ENCODE peak calls at places on chromosomes 11 and 22, in six cellular contexts. P is endothelial cell of umbilical vein, M is GM12878, Q is HepG2, N is K562, L is A549. D is an unnamed sample.
A peak's percentile ranks its signal among the peaks of the same experiment; 100 is the strongest.

GRCh38 chr11:10275714-10276113 is 18.3 kb downstream of the SBF2 start:
- DNase-seq in P (no peak), M (no peak), Q (no peak), N (no peak), L (no peak), D (no peak)

GRCh38 chr11:111938687-111939160 is 1.6 kb downstream of the DIXDC1 start:
- DNase-seq in P (peak; percentile 64), M (peak; percentile 71), Q (peak; percentile 76), N (peak; percentile 32), L (no peak), D (peak; percentile 93)

GRCh38 chr22:50525991-50526848 is 822 bp upstream of the SCO2 start:
- DNase-seq in P (peak; percentile 73), M (no peak), Q (peak; percentile 44), N (peak; percentile 72), L (peak; percentile 53), D (peak; percentile 89)

GRCh38 chr11:1219446-1219835 is 3.4 kb upstream of the MUC5B start:
- DNase-seq in P (no peak), M (no peak), Q (no peak), N (no peak), L (no peak), D (no peak)

GRCh38 chr11:8291421-8292350 is 28.0 kb upstream of the LMO1 start:
- DNase-seq in P (no peak), M (no peak), Q (no peak), N (no peak), L (no peak), D (no peak)

GRCh38 chr11:9656864-9657263 is 7.0 kb upstream of the SWAP70 start:
- DNase-seq in P (peak; percentile 35), M (no peak), Q (no peak), N (no peak), L (no peak), D (no peak)

GRCh38 chr11:96524475-96524874 is 134.7 kb downstream of the JRKL start:
- DNase-seq in P (no peak), M (no peak), Q (no peak), N (no peak), L (no peak), D (no peak)

GRCh38 chr22:42388130-42388797 is 43.9 kb downstream of the NFAM1 start:
- DNase-seq in P (no peak), M (no peak), Q (no peak), N (peak; percentile 22), L (no peak), D (no peak)

GRCh38 chr11:114259124-114259526 is 37.1 kb upstream of the NNMT start:
- DNase-seq in P (no peak), M (no peak), Q (no peak), N (no peak), L (no peak), D (no peak)

GRCh38 chr11:72069787-72070251 is 10.5 kb downstream of the NUMA1 start:
- DNase-seq in P (peak; percentile 81), M (no peak), Q (peak; percentile 33), N (peak; percentile 25), L (peak; percentile 59), D (peak; percentile 84)
- TF ChIP-seq MYC in P (no peak), M (no peak), Q (no peak), N (no peak), L (no peak), D (no peak)

DNA sequence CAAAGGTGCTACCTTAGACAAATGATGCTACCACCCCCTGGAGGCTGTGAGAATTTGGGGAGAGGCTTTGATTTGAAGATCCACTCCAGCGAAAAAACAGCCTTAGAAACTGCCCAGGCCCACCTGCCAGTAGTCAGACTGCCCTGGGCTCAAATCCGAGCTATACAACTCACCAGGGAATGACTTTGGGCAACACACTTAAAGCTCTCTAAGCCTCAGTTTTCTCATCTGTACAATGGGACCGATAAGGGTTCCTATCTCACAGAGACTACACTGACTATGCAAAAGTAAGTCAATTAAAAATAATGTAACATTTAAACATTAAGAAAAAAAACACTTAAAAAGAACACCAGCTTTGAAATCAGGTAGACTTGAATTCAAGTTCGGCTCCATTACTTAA is 19.9 kb downstream of the VWCE start:
- DNase-seq in P (no peak), M (no peak), Q (no peak), N (no peak), L (no peak), D (no peak)
- TF ChIP-seq CTCF in P (no peak), M (no peak), Q (no peak), N (no peak), L (no peak), D (no peak)

DNA sequence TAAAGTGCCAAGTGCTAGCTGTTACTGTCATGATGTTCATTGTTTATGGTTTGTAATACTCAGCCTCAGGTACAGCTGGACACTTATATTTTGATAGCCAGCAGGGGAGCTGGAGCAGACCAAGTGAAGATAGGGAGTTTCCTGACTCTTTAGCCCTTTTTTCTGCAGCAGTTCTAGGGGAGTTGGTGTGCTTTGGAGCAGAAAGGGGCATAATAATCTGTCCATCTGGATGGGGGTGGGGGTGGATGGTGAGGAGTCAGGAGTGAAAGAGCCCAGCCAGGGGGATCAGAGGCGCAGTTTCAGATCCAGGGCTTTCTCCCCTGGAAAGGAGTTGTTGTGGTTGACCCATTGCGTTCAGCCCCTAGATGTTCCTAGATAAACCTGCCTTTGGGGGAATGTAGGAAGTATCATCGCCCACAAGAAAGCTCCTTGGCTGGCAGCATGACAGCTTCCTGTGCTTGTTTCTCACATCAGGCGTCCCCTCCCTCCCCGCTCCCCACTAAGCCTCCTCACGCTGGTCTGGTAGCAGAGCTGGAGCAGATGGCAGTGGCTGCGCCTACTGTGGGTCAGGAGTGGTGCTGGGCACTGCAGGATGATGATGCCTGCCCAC is 41.9 kb downstream of the MED15 start:
- DNase-seq in P (peak; percentile 47), M (no peak), Q (no peak), N (no peak), L (no peak), D (no peak)
- TF ChIP-seq MYC in P (no peak), M (no peak), Q (no peak), N (peak; percentile 39), L (no peak), D (no peak)

GRCh38 chr11:70048279-70049024 is 29.7 kb upstream of the ANO1 start:
- DNase-seq in P (no peak), M (no peak), Q (no peak), N (peak; percentile 56), L (peak; percentile 40), D (peak; percentile 12)
- TF ChIP-seq CTCF in P (no peak), M (peak; percentile 36), Q (no peak), N (peak; percentile 34), L (no peak), D (peak; percentile 39)

GRCh38 chr11:65572356-65573043 is at the start of gene FAM89B:
- DNase-seq in P (peak; percentile 81), M (no peak), Q (no peak), N (peak; percentile 84), L (peak; percentile 81), D (peak; percentile 92)

GRCh38 chr11:65571420-65571819 is 918 bp upstream of the FAM89B start:
- DNase-seq in P (no peak), M (no peak), Q (no peak), N (no peak), L (no peak), D (no peak)

GRCh38 chr11:65571940-65572339 is 398 bp upstream of the FAM89B start:
- DNase-seq in P (peak; percentile 73), M (no peak), Q (no peak), N (peak; percentile 65), L (peak; percentile 84), D (peak; percentile 65)

GRCh38 chr11:65569973-65570918 is at the start of gene ZNRD2:
- DNase-seq in P (peak; percentile 99), M (peak; percentile 97), Q (peak; percentile 96), N (peak; percentile 94), L (peak; percentile 96), D (peak; percentile 100)

GRCh38 chr11:65569164-65569972 is 909 bp upstream of the ZNRD2 start:
- DNase-seq in P (no peak), M (no peak), Q (no peak), N (no peak), L (no peak), D (no peak)
- TF ChIP-seq MYC in P (no peak), M (peak; percentile 0), Q (no peak), N (no peak), L (no peak), D (peak; percentile 39)

GRCh38 chr11:47270331-47271271 is 668 bp downstream of the MADD start:
- DNase-seq in P (peak; percentile 26), M (no peak), Q (peak; percentile 49), N (peak; percentile 60), L (peak; percentile 44), D (peak; percentile 63)
- TF ChIP-seq CTCF in P (no peak), M (no peak), Q (no peak), N (no peak), L (peak; percentile 30), D (no peak)

DNA sequence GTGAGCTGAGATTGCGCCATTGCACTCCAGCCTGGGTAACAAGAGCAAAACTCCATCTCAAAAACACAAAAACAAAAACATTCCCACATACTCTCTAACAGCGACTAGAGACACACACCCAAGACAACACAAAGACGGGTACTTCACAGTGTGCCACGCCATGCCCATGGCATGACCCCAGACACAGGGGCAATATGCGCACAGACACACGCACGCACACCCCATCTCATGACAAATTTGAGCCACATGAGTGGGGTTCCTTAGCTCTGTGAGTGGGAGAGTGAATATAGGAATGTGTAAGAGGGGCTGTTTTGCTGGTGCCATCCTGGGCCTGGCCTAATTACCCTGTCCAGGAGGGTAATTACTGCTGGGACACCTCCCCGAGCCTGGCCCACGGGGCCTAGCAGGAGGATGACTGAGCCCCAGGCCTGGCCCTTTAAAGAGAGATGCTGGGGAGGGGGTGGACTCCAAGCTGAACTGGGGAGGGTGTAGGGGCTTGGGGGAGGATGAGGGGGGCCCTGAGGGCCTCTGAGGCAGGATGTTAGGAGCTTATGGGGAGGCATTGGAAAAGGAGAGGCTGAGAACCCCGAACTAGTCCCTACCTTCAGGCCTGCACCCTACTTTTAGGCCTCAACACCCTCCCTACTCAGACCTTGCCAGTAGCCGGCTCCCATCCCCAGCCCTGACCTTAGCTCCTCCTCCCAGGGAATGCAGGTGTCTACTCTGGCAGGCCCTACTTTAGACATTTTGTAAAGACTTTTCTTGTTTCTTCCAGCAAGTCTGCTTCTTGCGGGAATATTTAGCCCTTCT is 1.5 kb downstream of the LTBP3 start:
- DNase-seq in P (peak; percentile 29), M (no peak), Q (no peak), N (no peak), L (no peak), D (no peak)
- TF ChIP-seq MYC in P (no peak), M (no peak), Q (no peak), N (no peak), L (no peak), D (no peak)

DNA sequence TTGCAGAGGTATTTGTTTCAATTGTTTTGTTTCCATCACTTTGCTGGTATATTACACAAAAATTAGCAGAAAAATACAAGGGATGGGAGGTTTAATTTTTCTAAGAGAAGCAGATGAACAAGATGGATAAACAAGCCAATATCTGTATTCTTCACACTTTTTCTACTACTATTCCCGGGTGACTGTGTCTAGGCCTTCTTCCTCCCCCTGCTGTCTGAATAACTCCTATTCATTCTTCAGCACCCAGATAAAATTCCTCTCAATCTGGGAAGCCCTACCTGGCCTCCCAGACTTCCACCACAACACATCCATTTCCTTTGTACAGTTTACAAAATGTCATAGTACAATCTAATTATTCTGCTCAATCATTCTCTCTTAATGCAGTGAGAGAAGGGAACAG is 666.6 kb upstream of the TENM4 start:
- DNase-seq in P (no peak), M (no peak), Q (no peak), N (no peak), L (no peak), D (no peak)
- TF ChIP-seq CTCF in P (no peak), M (no peak), Q (no peak), N (no peak), L (no peak), D (no peak)

D was measured in NB4.